ENCODE peak calls at places on chromosomes 11 and 22, in four cellular contexts. G, S, W and R are unnamed samples.

GRCh38 chr11:126167476-126167875 is 44.0 kb downstream of the RPUSD4 start:
- DNase-seq in W (no peak), G (no peak), S (no peak), R (no peak)

GRCh38 chr11:57480409-57481137 is 20.2 kb downstream of the RTN4RL2 start:
- DNase-seq in G (peak; percentile 76), W (peak; percentile 51), S (peak; percentile 92), R (peak; percentile 88)

GRCh38 chr11:118151421-118151820 is 1.2 kb downstream of the SCN4B start:
- DNase-seq in G (no peak), S (no peak), W (no peak), R (no peak)

GRCh38 chr11:35483131-35483800 is 42.1 kb downstream of the PAMR1 start:
- DNase-seq in G (no peak), S (no peak), W (no peak), R (no peak)

GRCh38 chr11:117900720-117901440 is 24.4 kb upstream of the FXYD6 start:
- DNase-seq in S (no peak), G (no peak), W (no peak), R (no peak)

GRCh38 chr22:49969751-49970527 is 9.4 kb downstream of the PIM3 start:
- DNase-seq in S (no peak), W (no peak), G (no peak), R (no peak)

GRCh38 chr11:6402061-6402470 is 11.8 kb downstream of the SMPD1 start:
- DNase-seq in W (no peak), G (peak; percentile 37), S (no peak), R (peak; percentile 64)

GRCh38 chr11:12285811-12286222 is 91.6 kb upstream of the PARVA start:
- DNase-seq in S (no peak), G (no peak), W (no peak), R (no peak)

GRCh38 chr22:47574551-47574950 is 812.1 kb downstream of the TBC1D22A start:
- DNase-seq in W (no peak), G (no peak), S (no peak), R (no peak)

GRCh38 chr22:41512421-41513194 is 31.7 kb downstream of the POLR3H start:
- DNase-seq in G (no peak), S (peak; percentile 83), W (peak; percentile 56), R (no peak)

GRCh38 chr11:35593143-35593542 is 25.1 kb upstream of the FJX1 start:
- DNase-seq in S (peak; percentile 42), W (no peak), G (no peak), R (no peak)

GRCh38 chr11:118491041-118491440 is 36.2 kb upstream of the TTC36 start:
- DNase-seq in S (no peak), W (no peak), G (peak; percentile 3), R (no peak)

GRCh38 chr22:25390297-25391240 is 171.1 kb downstream of the CRYBB2 start:
- DNase-seq in W (no peak), S (no peak), G (no peak), R (no peak)

GRCh38 chr11:86141645-86142569 is 73.0 kb upstream of the PICALM start:
- DNase-seq in G (no peak), W (no peak), S (no peak), R (no peak)

GRCh38 chr22:39967103-39967829 is 7.1 kb downstream of the TMA7B start:
- DNase-seq in S (no peak), G (no peak), W (no peak), R (no peak)

GRCh38 chr11:101446238-101446637 is 137.6 kb downstream of the TRPC6 start:
- DNase-seq in S (no peak), W (peak; percentile 55), G (no peak), R (no peak)

GRCh38 chr11:65224939-65225283 is 36.9 kb upstream of the POLA2 start:
- DNase-seq in S (peak; percentile 54), G (no peak), W (no peak), R (no peak)

GRCh38 chr22:30397656-30398635 is 1.1 kb downstream of the SEC14L2 start:
- DNase-seq in W (no peak), G (no peak), S (no peak), R (peak; percentile 23)

GRCh38 chr22:47288640-47289039 is 526.2 kb downstream of the TBC1D22A start:
- DNase-seq in G (no peak), W (no peak), S (no peak), R (no peak)

GRCh38 chr11:106854429-106854828 is 163.8 kb downstream of the GUCY1A2 start:
- DNase-seq in S (no peak), G (no peak), W (no peak), R (no peak)

GRCh38 chr11:61627831-61628753 is 47.2 kb upstream of the SYT7 start:
- DNase-seq in W (peak; percentile 11), S (peak; percentile 63), G (peak; percentile 28), R (peak; percentile 51)

GRCh38 chr11:128536521-128536920 is 50.8 kb downstream of the ETS1 start:
- DNase-seq in S (no peak), G (no peak), W (no peak), R (no peak)

GRCh38 chr11:106624377-106624776 is 393.9 kb downstream of the GUCY1A2 start:
- DNase-seq in G (no peak), W (no peak), S (no peak), R (no peak)

GRCh38 chr11:69637956-69638871 is 2.7 kb upstream of the CCND1 start:
- DNase-seq in W (no peak), S (no peak), G (no peak), R (no peak)

GRCh38 chr11:3160252-3161031 is 4.7 kb downstream of the OSBPL5 start:
- DNase-seq in S (peak; percentile 88), G (peak; percentile 56), W (peak; percentile 28), R (no peak)

GRCh38 chr22:43867839-43868652 is 5.7 kb upstream of the SULT4A1 start:
- DNase-seq in S (peak; percentile 44), G (no peak), W (peak; percentile 49), R (peak; percentile 68)

GRCh38 chr22:20526628-20527355 is 19.4 kb downstream of the MED15 start:
- DNase-seq in W (no peak), S (no peak), G (no peak), R (no peak)

GRCh38 chr11:7605544-7605943 is 67.8 kb downstream of the CYB5R2 start:
- DNase-seq in S (no peak), G (no peak), W (no peak), R (no peak)

GRCh38 chr22:32050678-32051515 is 7.8 kb downstream of the SLC5A1 start:
- DNase-seq in W (peak; percentile 85), S (peak; percentile 70), G (peak; percentile 78), R (peak; percentile 51)

GRCh38 chr11:116276051-116277044 is 496.4 kb downstream of the BUD13 start:
- DNase-seq in S (peak; percentile 33), G (peak; percentile 78), W (peak; percentile 38), R (peak; percentile 78)